ENCODE peak calls at places on chromosomes 3 and 15, in ten cellular contexts. One of them, this sample, is unnamed.
A peak's percentile ranks its signal among the peaks of the same experiment; 100 is the strongest.

GRCh38 chr15:89370120-89371077 is 35.8 kb upstream of the POLG start:
- DNase-seq in GM13976: no peak
- DNase-seq in T-helper 17 cell: no peak
- DNase-seq in activated CD4-positive, alpha-beta T cell treated with anti-CD3 and anti-CD28 coated beads for 48 hours: no peak
- DNase-seq in M059J: no peak
- DNase-seq in renal cortical epithelial cell: no peak
- DNase-seq in CD4-positive, alpha-beta T cell: no peak
- DNase-seq in astrocyte of the spinal cord: no peak
- DNase-seq in sigmoid colon: no peak
- DNase-seq in tibial nerve: no peak
- DNase-seq in this sample: no peak

GRCh38 chr3:102006812-102007485 is 157.6 kb downstream of the NFKBIZ start:
- DNase-seq in astrocyte of the spinal cord: peak; percentile 99
- DNase-seq in sigmoid colon: peak; percentile 74
- DNase-seq in CD4-positive, alpha-beta T cell: no peak
- DNase-seq in GM13976: no peak
- DNase-seq in M059J: peak; percentile 97
- DNase-seq in activated CD4-positive, alpha-beta T cell treated with anti-CD3 and anti-CD28 coated beads for 48 hours: no peak
- DNase-seq in tibial nerve: no peak
- DNase-seq in T-helper 17 cell: no peak
- DNase-seq in renal cortical epithelial cell: peak; percentile 97
- DNase-seq in this sample: no peak

GRCh38 chr15:38461089-38461833 is 7.3 kb downstream of the FAM98B start:
- DNase-seq in tibial nerve: no peak
- DNase-seq in T-helper 17 cell: no peak
- DNase-seq in activated CD4-positive, alpha-beta T cell treated with anti-CD3 and anti-CD28 coated beads for 48 hours: no peak
- DNase-seq in CD4-positive, alpha-beta T cell: no peak
- DNase-seq in renal cortical epithelial cell: peak; percentile 11
- DNase-seq in M059J: peak; percentile 18
- DNase-seq in astrocyte of the spinal cord: peak; percentile 26
- DNase-seq in GM13976: peak; percentile 45
- DNase-seq in sigmoid colon: no peak
- DNase-seq in this sample: no peak

GRCh38 chr3:128395500-128396125 is 71.1 kb downstream of the DNAJB8 start:
- DNase-seq in renal cortical epithelial cell: no peak
- DNase-seq in M059J: no peak
- DNase-seq in activated CD4-positive, alpha-beta T cell treated with anti-CD3 and anti-CD28 coated beads for 48 hours: no peak
- DNase-seq in T-helper 17 cell: no peak
- DNase-seq in GM13976: no peak
- DNase-seq in sigmoid colon: no peak
- DNase-seq in astrocyte of the spinal cord: peak; percentile 56
- DNase-seq in tibial nerve: peak; percentile 43
- DNase-seq in CD4-positive, alpha-beta T cell: no peak
- DNase-seq in this sample: no peak

GRCh38 chr3:143002083-143002712 is 828 bp downstream of the U2SURP start:
- DNase-seq in T-helper 17 cell: no peak
- DNase-seq in sigmoid colon: no peak
- DNase-seq in tibial nerve: no peak
- DNase-seq in CD4-positive, alpha-beta T cell: no peak
- DNase-seq in activated CD4-positive, alpha-beta T cell treated with anti-CD3 and anti-CD28 coated beads for 48 hours: peak; percentile 20
- DNase-seq in M059J: peak; percentile 59
- DNase-seq in astrocyte of the spinal cord: peak; percentile 27
- DNase-seq in GM13976: peak; percentile 47
- DNase-seq in renal cortical epithelial cell: peak; percentile 73
- DNase-seq in this sample: peak; percentile 36

GRCh38 chr3:23760325-23760724 is 45.4 kb upstream of the UBE2E1 start:
- DNase-seq in CD4-positive, alpha-beta T cell: no peak
- DNase-seq in astrocyte of the spinal cord: no peak
- DNase-seq in activated CD4-positive, alpha-beta T cell treated with anti-CD3 and anti-CD28 coated beads for 48 hours: no peak
- DNase-seq in GM13976: no peak
- DNase-seq in M059J: no peak
- DNase-seq in tibial nerve: no peak
- DNase-seq in sigmoid colon: no peak
- DNase-seq in T-helper 17 cell: no peak
- DNase-seq in renal cortical epithelial cell: no peak
- DNase-seq in this sample: no peak

GRCh38 chr3:127889461-127889863 is 25.6 kb upstream of the KBTBD12 start:
- DNase-seq in astrocyte of the spinal cord: peak; percentile 65
- DNase-seq in CD4-positive, alpha-beta T cell: no peak
- DNase-seq in renal cortical epithelial cell: peak; percentile 96
- DNase-seq in GM13976: no peak
- DNase-seq in tibial nerve: no peak
- DNase-seq in T-helper 17 cell: no peak
- DNase-seq in M059J: peak; percentile 65
- DNase-seq in sigmoid colon: no peak
- DNase-seq in activated CD4-positive, alpha-beta T cell treated with anti-CD3 and anti-CD28 coated beads for 48 hours: no peak
- DNase-seq in this sample: no peak

GRCh38 chr3:47634996-47635395 is 56.3 kb upstream of the CSPG5 start:
- DNase-seq in M059J: no peak
- DNase-seq in CD4-positive, alpha-beta T cell: no peak
- DNase-seq in sigmoid colon: no peak
- DNase-seq in tibial nerve: no peak
- DNase-seq in astrocyte of the spinal cord: no peak
- DNase-seq in renal cortical epithelial cell: no peak
- DNase-seq in T-helper 17 cell: no peak
- DNase-seq in GM13976: no peak
- DNase-seq in activated CD4-positive, alpha-beta T cell treated with anti-CD3 and anti-CD28 coated beads for 48 hours: no peak
- DNase-seq in this sample: no peak

GRCh38 chr3:143222981-143223380 is 103.4 kb downstream of the CHST2 start:
- DNase-seq in sigmoid colon: no peak
- DNase-seq in CD4-positive, alpha-beta T cell: no peak
- DNase-seq in activated CD4-positive, alpha-beta T cell treated with anti-CD3 and anti-CD28 coated beads for 48 hours: no peak
- DNase-seq in tibial nerve: no peak
- DNase-seq in GM13976: no peak
- DNase-seq in M059J: no peak
- DNase-seq in T-helper 17 cell: no peak
- DNase-seq in renal cortical epithelial cell: no peak
- DNase-seq in astrocyte of the spinal cord: no peak
- DNase-seq in this sample: no peak

GRCh38 chr3:73024836-73025235 is 28.2 kb downstream of the PPP4R2 start:
- DNase-seq in activated CD4-positive, alpha-beta T cell treated with anti-CD3 and anti-CD28 coated beads for 48 hours: no peak
- DNase-seq in sigmoid colon: no peak
- DNase-seq in astrocyte of the spinal cord: no peak
- DNase-seq in T-helper 17 cell: no peak
- DNase-seq in renal cortical epithelial cell: no peak
- DNase-seq in GM13976: no peak
- DNase-seq in CD4-positive, alpha-beta T cell: no peak
- DNase-seq in tibial nerve: no peak
- DNase-seq in M059J: no peak
- DNase-seq in this sample: no peak

GRCh38 chr3:136818191-136818850 is 605 bp upstream of the SLC35G2 start:
- DNase-seq in M059J: peak; percentile 99
- DNase-seq in T-helper 17 cell: no peak
- DNase-seq in sigmoid colon: peak; percentile 69
- DNase-seq in renal cortical epithelial cell: peak; percentile 90
- DNase-seq in CD4-positive, alpha-beta T cell: no peak
- DNase-seq in astrocyte of the spinal cord: peak; percentile 85
- DNase-seq in GM13976: peak; percentile 44
- DNase-seq in tibial nerve: no peak
- DNase-seq in activated CD4-positive, alpha-beta T cell treated with anti-CD3 and anti-CD28 coated beads for 48 hours: peak; percentile 73
- DNase-seq in this sample: peak; percentile 92

GRCh38 chr3:5426094-5426883 is 238.8 kb downstream of the EDEM1 start:
- DNase-seq in activated CD4-positive, alpha-beta T cell treated with anti-CD3 and anti-CD28 coated beads for 48 hours: peak; percentile 83
- DNase-seq in astrocyte of the spinal cord: peak; percentile 67
- DNase-seq in GM13976: peak; percentile 45
- DNase-seq in renal cortical epithelial cell: peak; percentile 67
- DNase-seq in T-helper 17 cell: peak; percentile 44
- DNase-seq in CD4-positive, alpha-beta T cell: peak; percentile 42
- DNase-seq in M059J: peak; percentile 49
- DNase-seq in tibial nerve: peak; percentile 75
- DNase-seq in sigmoid colon: peak; percentile 77
- DNase-seq in this sample: peak; percentile 74

GRCh38 chr3:148847351-148847750 is 17.7 kb upstream of the CPA3 start:
- DNase-seq in M059J: no peak
- DNase-seq in CD4-positive, alpha-beta T cell: no peak
- DNase-seq in activated CD4-positive, alpha-beta T cell treated with anti-CD3 and anti-CD28 coated beads for 48 hours: no peak
- DNase-seq in renal cortical epithelial cell: peak; percentile 43
- DNase-seq in tibial nerve: no peak
- DNase-seq in GM13976: no peak
- DNase-seq in T-helper 17 cell: no peak
- DNase-seq in astrocyte of the spinal cord: peak; percentile 44
- DNase-seq in sigmoid colon: no peak
- DNase-seq in this sample: no peak

GRCh38 chr3:135771760-135772159 is 193.8 kb upstream of the PPP2R3A start:
- DNase-seq in CD4-positive, alpha-beta T cell: no peak
- DNase-seq in tibial nerve: no peak
- DNase-seq in GM13976: no peak
- DNase-seq in T-helper 17 cell: no peak
- DNase-seq in activated CD4-positive, alpha-beta T cell treated with anti-CD3 and anti-CD28 coated beads for 48 hours: no peak
- DNase-seq in astrocyte of the spinal cord: no peak
- DNase-seq in sigmoid colon: no peak
- DNase-seq in renal cortical epithelial cell: no peak
- DNase-seq in M059J: no peak
- DNase-seq in this sample: no peak

GRCh38 chr15:86115138-86115801 is 35.6 kb downstream of the AGBL1 start:
- DNase-seq in tibial nerve: no peak
- DNase-seq in activated CD4-positive, alpha-beta T cell treated with anti-CD3 and anti-CD28 coated beads for 48 hours: no peak
- DNase-seq in M059J: no peak
- DNase-seq in T-helper 17 cell: no peak
- DNase-seq in astrocyte of the spinal cord: no peak
- DNase-seq in renal cortical epithelial cell: no peak
- DNase-seq in GM13976: no peak
- DNase-seq in sigmoid colon: no peak
- DNase-seq in CD4-positive, alpha-beta T cell: no peak
- DNase-seq in this sample: no peak

GRCh38 chr15:77420610-77421369 is at the start of gene HMG20A:
- DNase-seq in T-helper 17 cell: peak; percentile 19
- DNase-seq in GM13976: peak; percentile 75
- DNase-seq in sigmoid colon: peak; percentile 80
- DNase-seq in CD4-positive, alpha-beta T cell: peak; percentile 37
- DNase-seq in tibial nerve: no peak
- DNase-seq in activated CD4-positive, alpha-beta T cell treated with anti-CD3 and anti-CD28 coated beads for 48 hours: peak; percentile 64
- DNase-seq in astrocyte of the spinal cord: peak; percentile 96
- DNase-seq in renal cortical epithelial cell: peak; percentile 81
- DNase-seq in M059J: peak; percentile 62
- DNase-seq in this sample: peak; percentile 65

GRCh38 chr3:33064929-33065328 is 32.0 kb downstream of the GLB1 start:
- DNase-seq in activated CD4-positive, alpha-beta T cell treated with anti-CD3 and anti-CD28 coated beads for 48 hours: peak; percentile 53
- DNase-seq in CD4-positive, alpha-beta T cell: peak; percentile 30
- DNase-seq in astrocyte of the spinal cord: no peak
- DNase-seq in sigmoid colon: no peak
- DNase-seq in tibial nerve: no peak
- DNase-seq in renal cortical epithelial cell: no peak
- DNase-seq in M059J: no peak
- DNase-seq in T-helper 17 cell: no peak
- DNase-seq in GM13976: no peak
- DNase-seq in this sample: no peak

GRCh38 chr3:128322030-128323022 is 144.4 kb downstream of the DNAJB8 start:
- DNase-seq in T-helper 17 cell: peak; percentile 57
- DNase-seq in renal cortical epithelial cell: peak; percentile 16
- DNase-seq in tibial nerve: no peak
- DNase-seq in sigmoid colon: peak; percentile 73
- DNase-seq in astrocyte of the spinal cord: peak; percentile 36
- DNase-seq in CD4-positive, alpha-beta T cell: peak; percentile 68
- DNase-seq in GM13976: peak; percentile 60
- DNase-seq in activated CD4-positive, alpha-beta T cell treated with anti-CD3 and anti-CD28 coated beads for 48 hours: peak; percentile 62
- DNase-seq in M059J: peak; percentile 47
- DNase-seq in this sample: peak; percentile 55

GRCh38 chr15:95556225-95556624 is 774.3 kb upstream of the NR2F2 start:
- DNase-seq in T-helper 17 cell: no peak
- DNase-seq in GM13976: no peak
- DNase-seq in M059J: no peak
- DNase-seq in sigmoid colon: no peak
- DNase-seq in activated CD4-positive, alpha-beta T cell treated with anti-CD3 and anti-CD28 coated beads for 48 hours: no peak
- DNase-seq in tibial nerve: no peak
- DNase-seq in CD4-positive, alpha-beta T cell: no peak
- DNase-seq in astrocyte of the spinal cord: peak; percentile 46
- DNase-seq in renal cortical epithelial cell: no peak
- DNase-seq in this sample: no peak

GRCh38 chr3:178385280-178385952 is 150.8 kb upstream of the KCNMB2 start:
- DNase-seq in T-helper 17 cell: peak; percentile 4
- DNase-seq in renal cortical epithelial cell: peak; percentile 34
- DNase-seq in tibial nerve: no peak
- DNase-seq in sigmoid colon: no peak
- DNase-seq in GM13976: peak; percentile 41
- DNase-seq in M059J: peak; percentile 63
- DNase-seq in activated CD4-positive, alpha-beta T cell treated with anti-CD3 and anti-CD28 coated beads for 48 hours: peak; percentile 14
- DNase-seq in astrocyte of the spinal cord: peak; percentile 72
- DNase-seq in CD4-positive, alpha-beta T cell: no peak
- DNase-seq in this sample: no peak

GRCh38 chr3:10669490-10670048 is 146.5 kb upstream of the SLC6A11 start:
- DNase-seq in activated CD4-positive, alpha-beta T cell treated with anti-CD3 and anti-CD28 coated beads for 48 hours: no peak
- DNase-seq in tibial nerve: no peak
- DNase-seq in renal cortical epithelial cell: no peak
- DNase-seq in M059J: no peak
- DNase-seq in astrocyte of the spinal cord: no peak
- DNase-seq in sigmoid colon: no peak
- DNase-seq in CD4-positive, alpha-beta T cell: no peak
- DNase-seq in T-helper 17 cell: no peak
- DNase-seq in GM13976: no peak
- DNase-seq in this sample: no peak

GRCh38 chr3:10648181-10648580 is 142.8 kb upstream of the ATP2B2 start:
- DNase-seq in activated CD4-positive, alpha-beta T cell treated with anti-CD3 and anti-CD28 coated beads for 48 hours: no peak
- DNase-seq in GM13976: no peak
- DNase-seq in M059J: no peak
- DNase-seq in T-helper 17 cell: no peak
- DNase-seq in CD4-positive, alpha-beta T cell: no peak
- DNase-seq in renal cortical epithelial cell: no peak
- DNase-seq in sigmoid colon: no peak
- DNase-seq in astrocyte of the spinal cord: no peak
- DNase-seq in tibial nerve: no peak
- DNase-seq in this sample: no peak

GRCh38 chr3:124885466-124886167 is 1.5 kb downstream of the ITGB5 start:
- DNase-seq in astrocyte of the spinal cord: peak; percentile 43
- DNase-seq in tibial nerve: no peak
- DNase-seq in M059J: peak; percentile 32
- DNase-seq in GM13976: no peak
- DNase-seq in renal cortical epithelial cell: peak; percentile 29
- DNase-seq in sigmoid colon: peak; percentile 63
- DNase-seq in CD4-positive, alpha-beta T cell: no peak
- DNase-seq in T-helper 17 cell: no peak
- DNase-seq in activated CD4-positive, alpha-beta T cell treated with anti-CD3 and anti-CD28 coated beads for 48 hours: no peak
- DNase-seq in this sample: peak; percentile 53

GRCh38 chr3:171980578-171981270 is 58.7 kb upstream of the FNDC3B start:
- DNase-seq in CD4-positive, alpha-beta T cell: no peak
- DNase-seq in astrocyte of the spinal cord: no peak
- DNase-seq in M059J: no peak
- DNase-seq in sigmoid colon: no peak
- DNase-seq in GM13976: peak; percentile 45
- DNase-seq in renal cortical epithelial cell: no peak
- DNase-seq in activated CD4-positive, alpha-beta T cell treated with anti-CD3 and anti-CD28 coated beads for 48 hours: no peak
- DNase-seq in T-helper 17 cell: no peak
- DNase-seq in tibial nerve: no peak
- DNase-seq in this sample: no peak

GRCh38 chr3:99638244-99638948 is at the start of gene COL8A1:
- DNase-seq in CD4-positive, alpha-beta T cell: no peak
- DNase-seq in T-helper 17 cell: no peak
- DNase-seq in tibial nerve: peak; percentile 72
- DNase-seq in astrocyte of the spinal cord: peak; percentile 90
- DNase-seq in M059J: peak; percentile 94
- DNase-seq in sigmoid colon: peak; percentile 87
- DNase-seq in GM13976: no peak
- DNase-seq in activated CD4-positive, alpha-beta T cell treated with anti-CD3 and anti-CD28 coated beads for 48 hours: no peak
- DNase-seq in renal cortical epithelial cell: peak; percentile 72
- DNase-seq in this sample: peak; percentile 71

GRCh38 chr3:85939026-85939616 is 980.3 kb downstream of the CADM2 start:
- DNase-seq in astrocyte of the spinal cord: peak; percentile 46
- DNase-seq in activated CD4-positive, alpha-beta T cell treated with anti-CD3 and anti-CD28 coated beads for 48 hours: no peak
- DNase-seq in renal cortical epithelial cell: peak; percentile 7
- DNase-seq in CD4-positive, alpha-beta T cell: no peak
- DNase-seq in tibial nerve: no peak
- DNase-seq in M059J: no peak
- DNase-seq in GM13976: no peak
- DNase-seq in sigmoid colon: no peak
- DNase-seq in T-helper 17 cell: no peak
- DNase-seq in this sample: no peak

GRCh38 chr3:30751610-30752299 is 142.7 kb downstream of the GADL1 start:
- DNase-seq in activated CD4-positive, alpha-beta T cell treated with anti-CD3 and anti-CD28 coated beads for 48 hours: peak; percentile 74
- DNase-seq in GM13976: peak; percentile 14
- DNase-seq in CD4-positive, alpha-beta T cell: peak; percentile 50
- DNase-seq in T-helper 17 cell: no peak
- DNase-seq in tibial nerve: no peak
- DNase-seq in M059J: peak; percentile 25
- DNase-seq in sigmoid colon: no peak
- DNase-seq in astrocyte of the spinal cord: peak; percentile 74
- DNase-seq in renal cortical epithelial cell: peak; percentile 33
- DNase-seq in this sample: peak; percentile 24

GRCh38 chr15:52529289-52529929 is 729 bp upstream of the MYO5A start:
- DNase-seq in CD4-positive, alpha-beta T cell: peak; percentile 18
- DNase-seq in sigmoid colon: no peak
- DNase-seq in astrocyte of the spinal cord: peak; percentile 21
- DNase-seq in activated CD4-positive, alpha-beta T cell treated with anti-CD3 and anti-CD28 coated beads for 48 hours: peak; percentile 33
- DNase-seq in tibial nerve: no peak
- DNase-seq in T-helper 17 cell: no peak
- DNase-seq in GM13976: peak; percentile 27
- DNase-seq in M059J: no peak
- DNase-seq in renal cortical epithelial cell: no peak
- DNase-seq in this sample: no peak

This sample was measured in SJSA1.